ENCODE peak calls at places on chromosomes 2 and 18, in ten cellular contexts. One of them, this sample, is unnamed.

GRCh38 chr18:58788971-58789797 is 75.5 kb upstream of the ZNF532 start:
- DNase-seq in transverse colon: no peak
- DNase-seq in spleen: no peak
- DNase-seq in GM12892: no peak
- DNase-seq in stomach: peak; percentile 39
- DNase-seq in GM23338: no peak
- DNase-seq in endothelial cell of umbilical vein: peak; percentile 96
- DNase-seq in HCT116: no peak
- DNase-seq in breast epithelium: peak; percentile 28
- DNase-seq in SK-N-SH: no peak
- DNase-seq in this sample: no peak

GRCh38 chr2:175687465-175687864 is 314.6 kb downstream of the LNPK start:
- DNase-seq in SK-N-SH: peak; percentile 40
- DNase-seq in GM12892: no peak
- DNase-seq in GM23338: no peak
- DNase-seq in HCT116: no peak
- DNase-seq in spleen: no peak
- DNase-seq in breast epithelium: no peak
- DNase-seq in endothelial cell of umbilical vein: no peak
- DNase-seq in stomach: no peak
- DNase-seq in transverse colon: no peak
- DNase-seq in this sample: no peak

GRCh38 chr2:169528271-169528701 is 18.8 kb downstream of the KLHL41 start:
- DNase-seq in GM23338: peak; percentile 90
- DNase-seq in GM12892: peak; percentile 13
- DNase-seq in endothelial cell of umbilical vein: peak; percentile 68
- DNase-seq in breast epithelium: no peak
- DNase-seq in HCT116: peak; percentile 41
- DNase-seq in stomach: peak; percentile 79
- DNase-seq in SK-N-SH: peak; percentile 48
- DNase-seq in spleen: peak; percentile 81
- DNase-seq in transverse colon: peak; percentile 73
- DNase-seq in this sample: peak; percentile 75

GRCh38 chr18:50970006-50970405 is 2.2 kb downstream of the ELAC1 start:
- DNase-seq in endothelial cell of umbilical vein: no peak
- DNase-seq in spleen: no peak
- DNase-seq in HCT116: no peak
- DNase-seq in GM23338: no peak
- DNase-seq in GM12892: no peak
- DNase-seq in transverse colon: peak; percentile 64
- DNase-seq in breast epithelium: no peak
- DNase-seq in SK-N-SH: no peak
- DNase-seq in stomach: peak; percentile 82
- DNase-seq in this sample: no peak

GRCh38 chr2:148745151-148745851 is 100.8 kb downstream of the EPC2 start:
- DNase-seq in stomach: no peak
- DNase-seq in GM23338: peak; percentile 45
- DNase-seq in HCT116: no peak
- DNase-seq in endothelial cell of umbilical vein: no peak
- DNase-seq in SK-N-SH: no peak
- DNase-seq in spleen: no peak
- DNase-seq in GM12892: no peak
- DNase-seq in breast epithelium: no peak
- DNase-seq in transverse colon: no peak
- DNase-seq in this sample: no peak

GRCh38 chr2:27369471-27370025 is 590 bp downstream of the EIF2B4 start:
- DNase-seq in endothelial cell of umbilical vein: no peak
- DNase-seq in spleen: no peak
- DNase-seq in HCT116: no peak
- DNase-seq in transverse colon: no peak
- DNase-seq in SK-N-SH: peak; percentile 92
- DNase-seq in stomach: peak; percentile 59
- DNase-seq in breast epithelium: peak; percentile 52
- DNase-seq in GM23338: peak; percentile 84
- DNase-seq in GM12892: no peak
- DNase-seq in this sample: no peak

GRCh38 chr2:237097911-237098702 is 12.4 kb downstream of the COPS8 start:
- DNase-seq in SK-N-SH: no peak
- DNase-seq in breast epithelium: no peak
- DNase-seq in HCT116: no peak
- DNase-seq in GM12892: no peak
- DNase-seq in endothelial cell of umbilical vein: peak; percentile 88
- DNase-seq in GM23338: no peak
- DNase-seq in spleen: no peak
- DNase-seq in transverse colon: no peak
- DNase-seq in stomach: no peak
- DNase-seq in this sample: no peak

GRCh38 chr2:133484106-133484505 is 84.2 kb downstream of the NCKAP5 start:
- DNase-seq in GM12892: no peak
- DNase-seq in SK-N-SH: no peak
- DNase-seq in stomach: no peak
- DNase-seq in spleen: no peak
- DNase-seq in GM23338: no peak
- DNase-seq in endothelial cell of umbilical vein: no peak
- DNase-seq in transverse colon: no peak
- DNase-seq in HCT116: no peak
- DNase-seq in breast epithelium: no peak
- DNase-seq in this sample: no peak

GRCh38 chr18:45666520-45666919 is 51.2 kb downstream of the SLC14A2 start:
- DNase-seq in SK-N-SH: peak; percentile 27
- DNase-seq in transverse colon: no peak
- DNase-seq in breast epithelium: no peak
- DNase-seq in endothelial cell of umbilical vein: no peak
- DNase-seq in GM12892: no peak
- DNase-seq in spleen: no peak
- DNase-seq in HCT116: no peak
- DNase-seq in GM23338: no peak
- DNase-seq in stomach: no peak
- DNase-seq in this sample: no peak

GRCh38 chr2:201233192-201234166 is 26.9 kb upstream of the CASP8 start:
- DNase-seq in spleen: peak; percentile 93
- DNase-seq in transverse colon: peak; percentile 92
- DNase-seq in endothelial cell of umbilical vein: no peak
- DNase-seq in GM23338: peak; percentile 77
- DNase-seq in SK-N-SH: no peak
- DNase-seq in stomach: peak; percentile 87
- DNase-seq in breast epithelium: peak; percentile 87
- DNase-seq in HCT116: peak; percentile 83
- DNase-seq in GM12892: peak; percentile 56
- DNase-seq in this sample: no peak

GRCh38 chr18:35376742-35377695 is at the start of gene ZNF396:
- DNase-seq in SK-N-SH: peak; percentile 89
- DNase-seq in endothelial cell of umbilical vein: peak; percentile 41
- DNase-seq in GM12892: peak; percentile 58
- DNase-seq in spleen: peak; percentile 95
- DNase-seq in stomach: peak; percentile 86
- DNase-seq in transverse colon: peak; percentile 89
- DNase-seq in HCT116: peak; percentile 23
- DNase-seq in GM23338: peak; percentile 94
- DNase-seq in breast epithelium: peak; percentile 78
- DNase-seq in this sample: peak; percentile 94
- TF ChIP-seq POLR2AphosphoS5 in SK-N-SH: no peak
- TF ChIP-seq POLR2AphosphoS5 in endothelial cell of umbilical vein: peak; percentile 24
- TF ChIP-seq POLR2AphosphoS5 in GM12892: no peak
- TF ChIP-seq POLR2AphosphoS5 in spleen: peak; percentile 75
- TF ChIP-seq POLR2AphosphoS5 in stomach: peak; percentile 14
- TF ChIP-seq POLR2AphosphoS5 in transverse colon: no peak
- TF ChIP-seq POLR2AphosphoS5 in HCT116: peak; percentile 52
- TF ChIP-seq POLR2AphosphoS5 in GM23338: no peak
- TF ChIP-seq POLR2AphosphoS5 in breast epithelium: peak; percentile 37
- TF ChIP-seq POLR2AphosphoS5 in this sample: no peak

GRCh38 chr2:235550378-235550760 is 56.5 kb downstream of the AGAP1 start:
- DNase-seq in breast epithelium: no peak
- DNase-seq in GM12892: no peak
- DNase-seq in transverse colon: no peak
- DNase-seq in GM23338: no peak
- DNase-seq in HCT116: no peak
- DNase-seq in SK-N-SH: no peak
- DNase-seq in spleen: peak; percentile 41
- DNase-seq in endothelial cell of umbilical vein: no peak
- DNase-seq in stomach: no peak
- DNase-seq in this sample: no peak

GRCh38 chr2:235551965-235552364 is 58.1 kb downstream of the AGAP1 start:
- DNase-seq in stomach: peak; percentile 68
- DNase-seq in transverse colon: peak; percentile 76
- DNase-seq in breast epithelium: no peak
- DNase-seq in SK-N-SH: peak; percentile 76
- DNase-seq in HCT116: peak; percentile 22
- DNase-seq in endothelial cell of umbilical vein: peak; percentile 81
- DNase-seq in spleen: peak; percentile 71
- DNase-seq in GM12892: no peak
- DNase-seq in GM23338: peak; percentile 83
- DNase-seq in this sample: no peak

GRCh38 chr2:235552671-235553070 is 58.8 kb downstream of the AGAP1 start:
- DNase-seq in transverse colon: no peak
- DNase-seq in SK-N-SH: no peak
- DNase-seq in stomach: no peak
- DNase-seq in HCT116: no peak
- DNase-seq in endothelial cell of umbilical vein: no peak
- DNase-seq in breast epithelium: no peak
- DNase-seq in GM12892: no peak
- DNase-seq in GM23338: no peak
- DNase-seq in spleen: peak; percentile 39
- DNase-seq in this sample: no peak

GRCh38 chr2:235549735-235550377 is 56.0 kb downstream of the AGAP1 start:
- DNase-seq in SK-N-SH: no peak
- DNase-seq in endothelial cell of umbilical vein: no peak
- DNase-seq in HCT116: no peak
- DNase-seq in GM23338: no peak
- DNase-seq in transverse colon: no peak
- DNase-seq in GM12892: no peak
- DNase-seq in spleen: peak; percentile 64
- DNase-seq in stomach: no peak
- DNase-seq in breast epithelium: no peak
- DNase-seq in this sample: no peak

DNA sequence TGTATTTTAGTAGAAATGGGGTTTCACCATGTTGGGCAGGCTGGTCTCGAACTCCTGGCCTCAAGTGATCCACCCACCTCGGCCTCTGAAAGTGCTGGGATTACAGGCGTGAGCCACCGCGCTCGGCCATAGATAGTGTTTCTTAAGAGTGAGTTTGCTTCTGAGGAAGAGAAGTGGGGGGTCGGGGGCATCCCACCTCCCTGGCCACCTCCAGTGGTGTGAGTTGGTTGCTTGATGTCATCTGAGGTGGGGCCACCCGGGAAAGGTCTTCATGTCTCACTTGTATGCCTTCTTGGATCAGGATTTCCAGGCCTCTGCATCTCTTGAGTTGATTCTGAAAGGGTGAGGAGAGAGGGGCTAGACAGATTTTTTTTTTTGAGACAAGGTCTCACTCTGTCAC is 57.1 kb downstream of the AGAP1 start:
- DNase-seq in stomach: no peak
- DNase-seq in transverse colon: no peak
- DNase-seq in GM12892: no peak
- DNase-seq in GM23338: no peak
- DNase-seq in endothelial cell of umbilical vein: no peak
- DNase-seq in SK-N-SH: no peak
- DNase-seq in HCT116: no peak
- DNase-seq in breast epithelium: no peak
- DNase-seq in spleen: peak; percentile 27
- DNase-seq in this sample: no peak
- TF ChIP-seq POLR2AphosphoS5 in stomach: no peak
- TF ChIP-seq POLR2AphosphoS5 in transverse colon: no peak
- TF ChIP-seq POLR2AphosphoS5 in GM12892: no peak
- TF ChIP-seq POLR2AphosphoS5 in GM23338: no peak
- TF ChIP-seq POLR2AphosphoS5 in endothelial cell of umbilical vein: no peak
- TF ChIP-seq POLR2AphosphoS5 in SK-N-SH: no peak
- TF ChIP-seq POLR2AphosphoS5 in HCT116: no peak
- TF ChIP-seq POLR2AphosphoS5 in breast epithelium: no peak
- TF ChIP-seq POLR2AphosphoS5 in spleen: no peak
- TF ChIP-seq POLR2AphosphoS5 in this sample: no peak

GRCh38 chr2:108968619-108969018 is 20.4 kb downstream of the EDAR start:
- DNase-seq in endothelial cell of umbilical vein: no peak
- DNase-seq in stomach: peak; percentile 62
- DNase-seq in GM12892: no peak
- DNase-seq in HCT116: no peak
- DNase-seq in SK-N-SH: no peak
- DNase-seq in transverse colon: peak; percentile 69
- DNase-seq in breast epithelium: no peak
- DNase-seq in spleen: no peak
- DNase-seq in GM23338: no peak
- DNase-seq in this sample: peak; percentile 32
- TF ChIP-seq POLR2AphosphoS5 in endothelial cell of umbilical vein: no peak
- TF ChIP-seq POLR2AphosphoS5 in stomach: no peak
- TF ChIP-seq POLR2AphosphoS5 in GM12892: no peak
- TF ChIP-seq POLR2AphosphoS5 in HCT116: no peak
- TF ChIP-seq POLR2AphosphoS5 in SK-N-SH: no peak
- TF ChIP-seq POLR2AphosphoS5 in transverse colon: no peak
- TF ChIP-seq POLR2AphosphoS5 in breast epithelium: no peak
- TF ChIP-seq POLR2AphosphoS5 in spleen: no peak
- TF ChIP-seq POLR2AphosphoS5 in GM23338: no peak
- TF ChIP-seq POLR2AphosphoS5 in this sample: no peak

GRCh38 chr2:138534791-138535190 is 33.2 kb downstream of the SPOPL start:
- DNase-seq in GM12892: no peak
- DNase-seq in endothelial cell of umbilical vein: no peak
- DNase-seq in SK-N-SH: no peak
- DNase-seq in breast epithelium: no peak
- DNase-seq in spleen: no peak
- DNase-seq in transverse colon: no peak
- DNase-seq in HCT116: no peak
- DNase-seq in GM23338: no peak
- DNase-seq in stomach: no peak
- DNase-seq in this sample: no peak

GRCh38 chr2:138531913-138532312 is 30.3 kb downstream of the SPOPL start:
- DNase-seq in transverse colon: no peak
- DNase-seq in SK-N-SH: peak; percentile 6
- DNase-seq in stomach: no peak
- DNase-seq in spleen: no peak
- DNase-seq in HCT116: no peak
- DNase-seq in endothelial cell of umbilical vein: peak; percentile 3
- DNase-seq in breast epithelium: no peak
- DNase-seq in GM12892: no peak
- DNase-seq in GM23338: peak; percentile 51
- DNase-seq in this sample: no peak

GRCh38 chr2:138536740-138537139 is 35.2 kb downstream of the SPOPL start:
- DNase-seq in GM23338: no peak
- DNase-seq in HCT116: no peak
- DNase-seq in GM12892: no peak
- DNase-seq in breast epithelium: no peak
- DNase-seq in spleen: no peak
- DNase-seq in stomach: no peak
- DNase-seq in endothelial cell of umbilical vein: no peak
- DNase-seq in transverse colon: no peak
- DNase-seq in SK-N-SH: no peak
- DNase-seq in this sample: no peak

GRCh38 chr2:138537170-138537915 is 35.8 kb downstream of the SPOPL start:
- DNase-seq in endothelial cell of umbilical vein: no peak
- DNase-seq in spleen: no peak
- DNase-seq in stomach: no peak
- DNase-seq in HCT116: no peak
- DNase-seq in GM23338: no peak
- DNase-seq in breast epithelium: no peak
- DNase-seq in transverse colon: peak; percentile 24
- DNase-seq in SK-N-SH: no peak
- DNase-seq in GM12892: no peak
- DNase-seq in this sample: no peak

DNA sequence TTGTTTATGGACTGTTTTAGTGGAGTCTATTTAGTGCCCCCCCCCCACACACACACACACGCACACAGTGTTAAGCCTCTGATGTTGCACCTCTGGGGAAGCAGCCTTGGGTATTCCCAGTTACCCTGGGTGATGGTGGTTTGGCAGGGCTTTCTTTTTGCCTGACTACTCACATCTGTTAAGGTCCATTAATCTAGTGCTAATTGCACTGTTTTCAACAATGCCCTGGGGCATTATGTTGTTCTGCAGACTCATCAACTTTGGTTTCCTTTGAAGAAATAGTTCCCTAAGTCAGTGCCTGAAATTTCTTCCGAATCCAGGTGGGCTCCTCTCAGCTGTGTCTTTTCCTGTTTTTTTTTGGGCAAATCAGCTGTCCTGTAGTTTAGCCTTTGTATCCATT is 34.7 kb downstream of the SPOPL start:
- DNase-seq in spleen: no peak
- DNase-seq in endothelial cell of umbilical vein: no peak
- DNase-seq in transverse colon: no peak
- DNase-seq in stomach: no peak
- DNase-seq in SK-N-SH: no peak
- DNase-seq in breast epithelium: no peak
- DNase-seq in GM23338: peak; percentile 60
- DNase-seq in HCT116: no peak
- DNase-seq in GM12892: no peak
- DNase-seq in this sample: no peak
- TF ChIP-seq POLR2AphosphoS5 in spleen: no peak
- TF ChIP-seq POLR2AphosphoS5 in endothelial cell of umbilical vein: no peak
- TF ChIP-seq POLR2AphosphoS5 in transverse colon: no peak
- TF ChIP-seq POLR2AphosphoS5 in stomach: no peak
- TF ChIP-seq POLR2AphosphoS5 in SK-N-SH: no peak
- TF ChIP-seq POLR2AphosphoS5 in breast epithelium: no peak
- TF ChIP-seq POLR2AphosphoS5 in GM23338: no peak
- TF ChIP-seq POLR2AphosphoS5 in HCT116: no peak
- TF ChIP-seq POLR2AphosphoS5 in GM12892: no peak
- TF ChIP-seq POLR2AphosphoS5 in this sample: no peak

This sample was measured in suprapubic skin.